ENCODE peak calls at places on chromosomes 12 and 14, in ten cellular contexts. B is upper lobe of left lung, Q is cardiac muscle cell, J is B cell, L is osteocyte, P is left ventricle myocardium inferior, W is foreskin fibroblast, Y is GM06990, H is progenitor cell of endocrine pancreas, D is esophagus squamous epithelium. A is an unnamed sample.

GRCh38 chr14:63076476-63076875 is 31.2 kb upstream of the KCNH5 start:
- DNase-seq in L (no peak), W (no peak), B (no peak), J (no peak), Q (no peak), Y (no peak), P (no peak), D (no peak), H (no peak), A (no peak)

GRCh38 chr12:97927991-97928390 is 465.4 kb downstream of the RMST start:
- DNase-seq in W (no peak), H (no peak), D (no peak), P (no peak), L (no peak), Y (no peak), J (no peak), Q (no peak), B (no peak), A (no peak)

GRCh38 chr12:90331262-90331661 is 622.6 kb upstream of the ATP2B1 start:
- DNase-seq in W (no peak), Q (no peak), P (peak), J (no peak), B (no peak), H (no peak), Y (no peak), L (no peak), D (no peak), A (no peak)

GRCh38 chr14:72547999-72548398 is 345.9 kb downstream of the DPF3 start:
- DNase-seq in P (no peak), B (no peak), Q (no peak), D (no peak), H (no peak), Y (no peak), J (no peak), L (no peak), W (no peak), A (no peak)

GRCh38 chr12:22879203-22879602 is 254.2 kb downstream of the ETNK1 start:
- DNase-seq in Y (no peak), B (no peak), Q (peak), P (no peak), H (no peak), L (no peak), J (no peak), D (no peak), W (no peak), A (no peak)

GRCh38 chr12:121600702-121601336 is 20.0 kb upstream of the KDM2B start:
- DNase-seq in W (no peak), L (no peak), J (no peak), P (no peak), Y (no peak), B (no peak), H (no peak), D (no peak), Q (no peak), A (no peak)

GRCh38 chr12:10220398-10221077 is 7.9 kb downstream of the GABARAPL1 start:
- DNase-seq in W (peak), D (no peak), L (no peak), P (peak), J (no peak), Q (no peak), H (no peak), B (no peak), Y (no peak), A (no peak)

GRCh38 chr12:111169032-111169431 is 199.9 kb downstream of the PHETA1 start:
- DNase-seq in L (no peak), J (no peak), W (no peak), Q (no peak), B (no peak), D (no peak), Y (no peak), H (no peak), P (no peak), A (no peak)

GRCh38 chr12:87848248-87848868 is 180.8 kb downstream of the C12orf50 start:
- DNase-seq in Y (no peak), D (no peak), P (no peak), L (no peak), B (no peak), Q (peak), W (peak), J (no peak), H (no peak), A (no peak)

GRCh38 chr12:68358532-68359485 is 26.6 kb upstream of the MDM1 start:
- DNase-seq in J (peak), B (no peak), H (no peak), D (no peak), Q (peak), P (no peak), Y (peak), W (peak), L (peak), A (no peak)

GRCh38 chr12:67648306-67649164 is at the start of gene DYRK2:
- DNase-seq in L (peak), W (peak), Y (peak), H (peak), P (peak), Q (peak), J (peak), B (peak), D (peak), A (peak)

GRCh38 chr14:73753043-73753886 is 39.1 kb upstream of the PNMA1 start:
- DNase-seq in H (no peak), B (no peak), W (no peak), D (no peak), L (no peak), P (peak), Y (no peak), Q (peak), J (no peak), A (no peak)

GRCh38 chr12:121626087-121626852 is at the start of gene ORAI1:
- DNase-seq in W (peak), B (peak), Q (peak), L (peak), P (peak), H (peak), Y (peak), D (peak), J (peak), A (peak)

GRCh38 chr14:54942913-54943312 is 40.3 kb upstream of the GCH1 start:
- DNase-seq in H (no peak), Q (no peak), W (no peak), D (no peak), P (no peak), Y (no peak), B (no peak), L (no peak), J (no peak), A (no peak)

GRCh38 chr14:69755299-69755698 is 11.6 kb upstream of the SRSF5 start:
- DNase-seq in L (no peak), B (no peak), D (no peak), Q (no peak), W (no peak), J (no peak), H (no peak), Y (no peak), P (no peak), A (no peak)

GRCh38 chr12:103279444-103279843 is 216.3 kb downstream of the C12orf42 start:
- DNase-seq in D (no peak), B (no peak), W (no peak), P (no peak), J (no peak), H (no peak), Q (no peak), Y (peak), L (no peak), A (no peak)

GRCh38 chr12:127558363-127558762 is 708.6 kb upstream of the TMEM132C start:
- DNase-seq in Y (no peak), B (no peak), W (no peak), P (no peak), H (no peak), J (no peak), D (no peak), Q (no peak), L (no peak), A (no peak)

GRCh38 chr12:50453872-50454271 is 50.9 kb upstream of the DIP2B start:
- DNase-seq in D (no peak), H (no peak), Q (no peak), B (no peak), W (no peak), Y (no peak), P (no peak), L (no peak), J (no peak), A (no peak)

GRCh38 chr12:6200266-6201198 is at the start of gene CD9:
- DNase-seq in B (peak), P (peak), W (peak), J (no peak), Q (peak), L (no peak), Y (no peak), H (no peak), D (no peak), A (no peak)

GRCh38 chr14:50262865-50263264 is 31.5 kb upstream of the SOS2 start:
- DNase-seq in P (no peak), D (no peak), Q (no peak), Y (no peak), H (no peak), B (no peak), J (no peak), W (no peak), L (no peak), A (no peak)

GRCh38 chr14:80231732-80232131 is 20.4 kb upstream of the DIO2 start:
- DNase-seq in D (no peak), Q (no peak), J (no peak), W (no peak), L (no peak), H (no peak), Y (no peak), P (no peak), B (no peak), A (no peak)

GRCh38 chr14:59175404-59175803 is 13.1 kb upstream of the DAAM1 start:
- DNase-seq in P (no peak), D (no peak), L (no peak), Y (peak), J (no peak), W (no peak), H (no peak), Q (no peak), B (no peak), A (no peak)

GRCh38 chr14:20379743-20380142 is 33.6 kb downstream of the TEP1 start:
- DNase-seq in D (no peak), P (no peak), Y (no peak), J (no peak), Q (no peak), H (no peak), B (no peak), L (no peak), W (no peak), A (no peak)

GRCh38 chr14:68655961-68656360 is 136.9 kb downstream of the ZFP36L1 start:
- DNase-seq in D (no peak), Q (no peak), Y (no peak), L (peak), B (no peak), J (no peak), W (no peak), P (no peak), H (no peak), A (no peak)

GRCh38 chr12:116880817-116881324 is 370 bp downstream of the HRK start:
- DNase-seq in J (peak), Q (peak), B (peak), L (no peak), D (no peak), H (peak), Y (peak), P (peak), W (peak), A (no peak)

GRCh38 chr14:34301107-34301734 is 160.8 kb downstream of the SPTSSA start:
- DNase-seq in W (no peak), J (no peak), H (no peak), D (no peak), P (no peak), Y (no peak), Q (peak), L (no peak), B (no peak), A (no peak)

GRCh38 chr12:116528067-116528466 is 31.1 kb upstream of the MAP1LC3B2 start:
- DNase-seq in J (no peak), H (no peak), P (no peak), Y (no peak), Q (no peak), B (no peak), L (no peak), W (peak), D (no peak), A (no peak)

GRCh38 chr14:93085916-93086315 is 29.8 kb downstream of the ITPK1 start:
- DNase-seq in P (no peak), L (no peak), H (no peak), W (no peak), Q (peak), D (no peak), J (no peak), Y (no peak), B (no peak), A (no peak)

GRCh38 chr14:62301076-62301475 is 538.9 kb downstream of the SNAPC1 start:
- DNase-seq in W (no peak), B (no peak), H (no peak), Y (no peak), D (no peak), L (no peak), P (no peak), Q (no peak), J (no peak), A (no peak)

GRCh38 chr14:80087411-80087810 is 123.9 kb downstream of the DIO2 start:
- DNase-seq in L (no peak), P (no peak), Q (no peak), B (no peak), Y (no peak), J (no peak), D (no peak), W (no peak), H (no peak), A (no peak)

GRCh38 chr14:69614592-69614991 is 3.2 kb downstream of the SUSD6 start:
- DNase-seq in D (peak), Y (peak), H (no peak), J (peak), P (peak), L (no peak), B (no peak), W (no peak), Q (no peak), A (no peak)

GRCh38 chr14:99522025-99522401 is 40.8 kb downstream of the CCNK start:
- DNase-seq in W (no peak), Q (no peak), Y (no peak), D (no peak), P (peak), J (no peak), B (no peak), L (no peak), H (no peak), A (no peak)

GRCh38 chr14:30915596-30915995 is 41.2 kb downstream of the COCH start:
- DNase-seq in J (no peak), W (no peak), Q (no peak), H (no peak), D (no peak), L (no peak), Y (no peak), P (no peak), B (no peak), A (no peak)

GRCh38 chr14:67456732-67457131 is 31.8 kb downstream of the TMEM229B start:
- DNase-seq in J (no peak), B (no peak), W (no peak), Y (no peak), H (no peak), Q (no peak), L (no peak), P (no peak), D (no peak), A (no peak)

GRCh38 chr14:63940387-63940786 is 87.6 kb downstream of the SYNE2 start:
- DNase-seq in P (no peak), Y (no peak), J (no peak), Q (no peak), W (no peak), H (no peak), D (no peak), L (no peak), B (no peak), A (no peak)

GRCh38 chr12:45425426-45425825 is 209.5 kb downstream of the ANO6 start:
- DNase-seq in L (no peak), B (no peak), P (no peak), Y (no peak), H (no peak), W (peak), Q (no peak), J (no peak), D (no peak), A (no peak)

GRCh38 chr14:87679094-87679493 is 313.9 kb downstream of the GALC start:
- DNase-seq in J (no peak), B (no peak), W (no peak), Y (no peak), Q (no peak), H (no peak), L (no peak), D (no peak), P (no peak), A (no peak)

GRCh38 chr12:108515916-108516315 is 839 bp downstream of the FICD start:
- DNase-seq in H (no peak), J (no peak), L (peak), P (no peak), D (no peak), Q (no peak), W (no peak), Y (peak), B (no peak), A (no peak)

GRCh38 chr12:2834581-2835491 is at the start of gene NRIP2:
- DNase-seq in H (no peak), Y (no peak), W (peak), J (no peak), D (no peak), B (peak), P (no peak), Q (no peak), L (peak), A (no peak)
- TF ChIP-seq CTCF in H (no peak), Y (no peak), W (no peak), J (no peak), D (no peak), B (no peak), P (peak), Q (peak), L (peak), A (no peak)

DNA sequence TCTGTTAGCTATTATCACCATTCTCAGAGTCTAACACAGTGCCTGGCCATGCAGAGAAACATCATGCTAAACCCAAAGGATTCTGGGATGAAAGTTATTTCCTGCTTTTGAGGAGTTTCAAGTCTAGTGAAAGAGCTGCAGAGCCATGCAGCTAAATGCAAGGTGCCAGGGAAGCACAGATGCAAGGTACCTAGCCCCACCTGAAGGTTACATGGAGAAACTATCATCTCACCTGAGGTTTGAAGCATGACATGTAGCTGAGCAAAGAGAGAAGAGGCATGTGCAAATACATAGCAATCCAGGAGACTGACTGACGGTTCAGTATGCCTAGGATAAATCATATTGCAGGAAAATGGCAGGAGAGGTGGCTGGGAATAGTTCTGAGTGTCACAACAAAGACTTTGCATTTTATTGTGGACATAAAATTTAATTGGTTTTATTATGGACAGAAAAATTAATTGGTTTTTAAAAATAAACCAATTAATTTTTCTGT is 170.4 kb downstream of the PRKD1 start:
- DNase-seq in Y (no peak), W (no peak), H (no peak), L (no peak), Q (no peak), D (no peak), B (no peak), J (no peak), P (no peak), A (no peak)
- TF ChIP-seq CTCF in Y (no peak), W (no peak), H (no peak), L (no peak), Q (no peak), D (no peak), B (no peak), J (no peak), P (no peak), A (no peak)

GRCh38 chr12:132560831-132561783 is 49.3 kb downstream of the LRCOL1 start:
- DNase-seq in Q (peak), Y (peak), D (no peak), L (peak), B (peak), J (peak), W (peak), P (peak), H (peak), A (peak)

GRCh38 chr12:132559652-132560420 is 50.5 kb downstream of the LRCOL1 start:
- DNase-seq in W (peak), P (peak), D (no peak), L (no peak), H (peak), J (no peak), Y (peak), Q (peak), B (peak), A (no peak)

GRCh38 chr12:132560421-132560830 is 50.0 kb downstream of the LRCOL1 start:
- DNase-seq in D (no peak), L (no peak), J (no peak), B (peak), H (peak), W (no peak), P (no peak), Y (no peak), Q (peak), A (no peak)

GRCh38 chr12:132562489-132563045 is 47.8 kb downstream of the LRCOL1 start:
- DNase-seq in D (no peak), Q (no peak), P (no peak), J (no peak), H (no peak), W (no peak), Y (no peak), L (no peak), B (peak), A (no peak)

GRCh38 chr12:132561784-132562156 is 48.6 kb downstream of the LRCOL1 start:
- DNase-seq in P (no peak), W (no peak), H (no peak), B (no peak), D (no peak), Q (peak), L (no peak), Y (peak), J (no peak), A (no peak)
- TF ChIP-seq CTCF in P (peak), W (peak), H (peak), B (no peak), D (peak), Q (peak), L (no peak), Y (peak), J (no peak), A (no peak)

DNA sequence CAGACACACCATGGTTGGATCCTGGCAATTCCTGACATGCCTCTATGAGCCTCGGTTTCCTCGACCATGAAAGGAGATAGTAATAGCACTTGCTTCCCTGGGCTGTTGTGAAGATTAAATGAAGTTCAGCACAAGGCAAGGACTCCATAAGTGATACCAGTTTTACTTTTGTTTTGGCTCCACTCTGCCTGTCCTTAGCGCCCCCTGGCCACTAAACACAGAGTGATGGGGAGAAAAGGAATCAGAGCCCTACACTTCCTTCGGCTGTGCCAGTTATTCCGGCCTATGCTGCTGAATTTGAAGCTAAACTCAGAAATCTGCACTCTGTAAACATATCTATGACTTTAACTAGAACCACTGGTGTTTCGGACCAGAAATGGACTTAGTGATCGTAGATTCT is 173.8 kb downstream of the C12orf75 start:
- DNase-seq in Q (no peak), P (no peak), W (no peak), L (peak), D (no peak), J (no peak), H (no peak), B (no peak), Y (no peak), A (no peak)
- TF ChIP-seq CTCF in Q (no peak), P (no peak), W (no peak), L (no peak), D (no peak), J (no peak), H (no peak), B (no peak), Y (peak), A (no peak)

A was measured in natural killer cell.